ENCODE peak calls at places on chromosome 4, in nine cellular contexts. T, V, C, G, Z, U, L, A and I are unnamed samples.
A peak's percentile ranks its signal among the peaks of the same experiment; 100 is the strongest.

GRCh38 chr4:121243476-121243875 is 79.4 kb upstream of the TNIP3 start:
- DNase-seq in T (no peak), V (no peak), C (no peak), G (no peak), Z (no peak), U (no peak), L (no peak), A (no peak), I (no peak)

GRCh38 chr4:153649572-153649991 is 34.5 kb upstream of the TLR2 start:
- DNase-seq in T (no peak), V (no peak), C (peak; percentile 43), G (peak; percentile 27), Z (no peak), U (no peak), L (no peak), A (peak; percentile 12), I (no peak)

GRCh38 chr4:4443821-4444220 is 56.9 kb downstream of the NSG1 start:
- DNase-seq in T (no peak), V (no peak), C (peak; percentile 67), G (peak; percentile 88), Z (no peak), U (no peak), L (peak; percentile 53), A (no peak), I (peak; percentile 29)

GRCh38 chr4:13476915-13477314 is 7.2 kb downstream of the RAB28 start:
- DNase-seq in T (no peak), V (peak; percentile 22), C (peak; percentile 77), G (peak; percentile 84), Z (no peak), U (no peak), L (no peak), A (no peak), I (peak; percentile 34)

GRCh38 chr4:142815834-142816233 is 30.3 kb downstream of the INPP4B start:
- DNase-seq in T (no peak), V (peak; percentile 70), C (peak; percentile 86), G (peak; percentile 84), Z (no peak), U (no peak), L (peak; percentile 78), A (no peak), I (peak; percentile 40)

GRCh38 chr4:148344382-148344781 is 97.8 kb downstream of the NR3C2 start:
- DNase-seq in T (no peak), V (no peak), C (no peak), G (no peak), Z (no peak), U (no peak), L (no peak), A (no peak), I (no peak)

GRCh38 chr4:57374866-57375595 is 264.8 kb upstream of the IGFBP7 start:
- DNase-seq in T (no peak), V (no peak), C (peak; percentile 38), G (no peak), Z (no peak), U (no peak), L (no peak), A (no peak), I (no peak)

GRCh38 chr4:54908744-54909143 is 216.7 kb downstream of the KDR start:
- DNase-seq in T (no peak), V (no peak), C (no peak), G (peak; percentile 57), Z (no peak), U (no peak), L (no peak), A (no peak), I (no peak)

GRCh38 chr4:1029536-1029935 is 18.1 kb downstream of the FGFRL1 start:
- DNase-seq in T (no peak), V (no peak), C (no peak), G (no peak), Z (no peak), U (no peak), L (no peak), A (no peak), I (no peak)

GRCh38 chr4:14994242-14994641 is 8.0 kb upstream of the CPEB2 start:
- DNase-seq in T (no peak), V (peak; percentile 43), C (no peak), G (peak; percentile 53), Z (no peak), U (no peak), L (no peak), A (no peak), I (no peak)

GRCh38 chr4:54986095-54986846 is 139.1 kb downstream of the KDR start:
- DNase-seq in T (no peak), V (no peak), C (no peak), G (no peak), Z (no peak), U (no peak), L (no peak), A (no peak), I (no peak)

GRCh38 chr4:136751530-136751929 is 780.8 kb downstream of the PCDH18 start:
- DNase-seq in T (no peak), V (no peak), C (no peak), G (no peak), Z (no peak), U (no peak), L (no peak), A (no peak), I (no peak)

GRCh38 chr4:177596035-177596434 is 153.8 kb upstream of the AGA start:
- DNase-seq in T (no peak), V (peak; percentile 52), C (peak; percentile 81), G (peak; percentile 83), Z (no peak), U (no peak), L (peak; percentile 58), A (peak; percentile 47), I (peak; percentile 77)

GRCh38 chr4:6767725-6768538 is 14.6 kb upstream of the KIAA0232 start:
- DNase-seq in T (no peak), V (no peak), C (no peak), G (no peak), Z (no peak), U (no peak), L (no peak), A (no peak), I (no peak)

GRCh38 chr4:83252782-83253405 is 31.7 kb downstream of the COQ2 start:
- DNase-seq in T (no peak), V (peak; percentile 25), C (peak; percentile 65), G (peak; percentile 68), Z (peak; percentile 85), U (no peak), L (no peak), A (peak; percentile 57), I (peak; percentile 58)

GRCh38 chr4:97867557-97868091 is 275.7 kb downstream of the STPG2 start:
- DNase-seq in T (no peak), V (no peak), C (no peak), G (no peak), Z (no peak), U (no peak), L (no peak), A (no peak), I (no peak)

GRCh38 chr4:37675587-37676290 is 10.4 kb downstream of the RELL1 start:
- DNase-seq in T (no peak), V (no peak), C (no peak), G (peak; percentile 58), Z (peak; percentile 17), U (no peak), L (peak; percentile 60), A (no peak), I (no peak)

GRCh38 chr4:182143822-182144620 is 99.2 kb upstream of the TENM3 start:
- DNase-seq in T (no peak), V (peak; percentile 22), C (peak; percentile 74), G (peak; percentile 80), Z (no peak), U (no peak), L (peak; percentile 61), A (peak; percentile 25), I (peak; percentile 37)

GRCh38 chr4:149766135-149766534 is 49.5 kb downstream of the IQCM start:
- DNase-seq in T (no peak), V (no peak), C (no peak), G (no peak), Z (no peak), U (no peak), L (no peak), A (no peak), I (no peak)

GRCh38 chr4:13329340-13329850 is 154.7 kb downstream of the RAB28 start:
- DNase-seq in T (no peak), V (no peak), C (no peak), G (peak; percentile 11), Z (no peak), U (no peak), L (no peak), A (no peak), I (no peak)

GRCh38 chr4:57110635-57111546 is 706 bp upstream of the IGFBP7 start:
- DNase-seq in T (no peak), V (peak; percentile 50), C (peak; percentile 78), G (peak; percentile 82), Z (no peak), U (no peak), L (peak; percentile 51), A (no peak), I (peak; percentile 56)

GRCh38 chr4:86927843-86928395 is 6.9 kb upstream of the AFF1 start:
- DNase-seq in T (peak; percentile 72), V (peak; percentile 96), C (peak; percentile 97), G (peak; percentile 94), Z (no peak), U (no peak), L (peak; percentile 89), A (peak; percentile 57), I (peak; percentile 83)

GRCh38 chr4:10161146-10161545 is 44.5 kb upstream of the WDR1 start:
- DNase-seq in T (no peak), V (no peak), C (no peak), G (peak; percentile 64), Z (no peak), U (no peak), L (no peak), A (no peak), I (no peak)

GRCh38 chr4:22730049-22730448 is 37.3 kb downstream of the GBA3 start:
- DNase-seq in T (no peak), V (no peak), C (no peak), G (no peak), Z (no peak), U (no peak), L (no peak), A (no peak), I (no peak)

GRCh38 chr4:26055855-26056254 is 141.8 kb downstream of the SMIM20 start:
- DNase-seq in T (no peak), V (no peak), C (no peak), G (no peak), Z (no peak), U (no peak), L (no peak), A (no peak), I (no peak)